ENCODE peak calls at places on chromosomes 1 and 21, in four cellular contexts. One of them, this sample, is unnamed.

GRCh38 chr1:59020151-59020997 is 236.5 kb upstream of the JUN start:
- DNase-seq in mesothelial cell of epicardium: no peak
- DNase-seq in activated naive CD8-positive, alpha-beta T cell treated with anti-CD3 and anti-CD28 coated beads, Interleukin-2, amount 50 U/mL, for 24 hours: peak; percentile 33
- DNase-seq in foreskin melanocyte: peak; percentile 27
- DNase-seq in this sample: peak; percentile 73

GRCh38 chr1:226060976-226061792 is 1.3 kb upstream of the H3-3A start:
- DNase-seq in activated naive CD8-positive, alpha-beta T cell treated with anti-CD3 and anti-CD28 coated beads, Interleukin-2, amount 50 U/mL, for 24 hours: no peak
- DNase-seq in foreskin melanocyte: peak; percentile 12
- DNase-seq in mesothelial cell of epicardium: no peak
- DNase-seq in this sample: no peak

GRCh38 chr1:19563336-19564097 is 78.2 kb upstream of the CAPZB start:
- DNase-seq in foreskin melanocyte: no peak
- DNase-seq in mesothelial cell of epicardium: no peak
- DNase-seq in activated naive CD8-positive, alpha-beta T cell treated with anti-CD3 and anti-CD28 coated beads, Interleukin-2, amount 50 U/mL, for 24 hours: no peak
- DNase-seq in this sample: no peak

GRCh38 chr1:237705462-237705861 is 185.3 kb downstream of the ZP4 start:
- DNase-seq in mesothelial cell of epicardium: no peak
- DNase-seq in activated naive CD8-positive, alpha-beta T cell treated with anti-CD3 and anti-CD28 coated beads, Interleukin-2, amount 50 U/mL, for 24 hours: no peak
- DNase-seq in foreskin melanocyte: no peak
- DNase-seq in this sample: no peak

GRCh38 chr1:213541641-213542040 is 446.1 kb upstream of the PROX1 start:
- DNase-seq in foreskin melanocyte: no peak
- DNase-seq in activated naive CD8-positive, alpha-beta T cell treated with anti-CD3 and anti-CD28 coated beads, Interleukin-2, amount 50 U/mL, for 24 hours: no peak
- DNase-seq in mesothelial cell of epicardium: no peak
- DNase-seq in this sample: no peak

GRCh38 chr1:213245270-213245669 is 194.2 kb downstream of the RPS6KC1 start:
- DNase-seq in activated naive CD8-positive, alpha-beta T cell treated with anti-CD3 and anti-CD28 coated beads, Interleukin-2, amount 50 U/mL, for 24 hours: no peak
- DNase-seq in mesothelial cell of epicardium: no peak
- DNase-seq in foreskin melanocyte: no peak
- DNase-seq in this sample: no peak

GRCh38 chr1:34790985-34791384 is 1.8 kb upstream of the GJA4 start:
- DNase-seq in mesothelial cell of epicardium: no peak
- DNase-seq in activated naive CD8-positive, alpha-beta T cell treated with anti-CD3 and anti-CD28 coated beads, Interleukin-2, amount 50 U/mL, for 24 hours: no peak
- DNase-seq in foreskin melanocyte: no peak
- DNase-seq in this sample: no peak

GRCh38 chr1:44276006-44276405 is 62.7 kb downstream of the DMAP1 start:
- DNase-seq in foreskin melanocyte: peak; percentile 25
- DNase-seq in mesothelial cell of epicardium: no peak
- DNase-seq in activated naive CD8-positive, alpha-beta T cell treated with anti-CD3 and anti-CD28 coated beads, Interleukin-2, amount 50 U/mL, for 24 hours: no peak
- DNase-seq in this sample: no peak

GRCh38 chr1:21579788-21580187 is 70.6 kb downstream of the ALPL start:
- DNase-seq in activated naive CD8-positive, alpha-beta T cell treated with anti-CD3 and anti-CD28 coated beads, Interleukin-2, amount 50 U/mL, for 24 hours: no peak
- DNase-seq in mesothelial cell of epicardium: no peak
- DNase-seq in foreskin melanocyte: no peak
- DNase-seq in this sample: no peak

GRCh38 chr1:145892486-145893087 is 6.9 kb upstream of the ANKRD35 start:
- DNase-seq in mesothelial cell of epicardium: no peak
- DNase-seq in activated naive CD8-positive, alpha-beta T cell treated with anti-CD3 and anti-CD28 coated beads, Interleukin-2, amount 50 U/mL, for 24 hours: no peak
- DNase-seq in foreskin melanocyte: no peak
- DNase-seq in this sample: no peak

GRCh38 chr1:93771843-93772242 is 90.2 kb upstream of the BCAR3 start:
- DNase-seq in foreskin melanocyte: no peak
- DNase-seq in mesothelial cell of epicardium: no peak
- DNase-seq in activated naive CD8-positive, alpha-beta T cell treated with anti-CD3 and anti-CD28 coated beads, Interleukin-2, amount 50 U/mL, for 24 hours: no peak
- DNase-seq in this sample: no peak

GRCh38 chr1:223410036-223410435 is 16.8 kb downstream of the CCDC185 start:
- DNase-seq in activated naive CD8-positive, alpha-beta T cell treated with anti-CD3 and anti-CD28 coated beads, Interleukin-2, amount 50 U/mL, for 24 hours: no peak
- DNase-seq in mesothelial cell of epicardium: no peak
- DNase-seq in foreskin melanocyte: no peak
- DNase-seq in this sample: no peak

GRCh38 chr1:227744668-227745067 is 9.4 kb downstream of the SNAP47 start:
- DNase-seq in foreskin melanocyte: no peak
- DNase-seq in activated naive CD8-positive, alpha-beta T cell treated with anti-CD3 and anti-CD28 coated beads, Interleukin-2, amount 50 U/mL, for 24 hours: no peak
- DNase-seq in mesothelial cell of epicardium: no peak
- DNase-seq in this sample: no peak

GRCh38 chr1:9302745-9303524 is 10.2 kb downstream of the SPSB1 start:
- DNase-seq in activated naive CD8-positive, alpha-beta T cell treated with anti-CD3 and anti-CD28 coated beads, Interleukin-2, amount 50 U/mL, for 24 hours: no peak
- DNase-seq in mesothelial cell of epicardium: no peak
- DNase-seq in foreskin melanocyte: peak; percentile 61
- DNase-seq in this sample: no peak

GRCh38 chr1:87136607-87137341 is 191.9 kb upstream of the LMO4 start:
- DNase-seq in foreskin melanocyte: no peak
- DNase-seq in activated naive CD8-positive, alpha-beta T cell treated with anti-CD3 and anti-CD28 coated beads, Interleukin-2, amount 50 U/mL, for 24 hours: no peak
- DNase-seq in mesothelial cell of epicardium: no peak
- DNase-seq in this sample: no peak

GRCh38 chr1:51650198-51650597 is 33.3 kb downstream of the OSBPL9 start:
- DNase-seq in activated naive CD8-positive, alpha-beta T cell treated with anti-CD3 and anti-CD28 coated beads, Interleukin-2, amount 50 U/mL, for 24 hours: no peak
- DNase-seq in mesothelial cell of epicardium: no peak
- DNase-seq in foreskin melanocyte: no peak
- DNase-seq in this sample: no peak

GRCh38 chr1:46538147-46538546 is 13.3 kb downstream of the KNCN start:
- DNase-seq in foreskin melanocyte: no peak
- DNase-seq in mesothelial cell of epicardium: no peak
- DNase-seq in activated naive CD8-positive, alpha-beta T cell treated with anti-CD3 and anti-CD28 coated beads, Interleukin-2, amount 50 U/mL, for 24 hours: no peak
- DNase-seq in this sample: no peak

GRCh38 chr21:46457801-46458314 is 833 bp upstream of the DIP2A start:
- DNase-seq in mesothelial cell of epicardium: no peak
- DNase-seq in foreskin melanocyte: no peak
- DNase-seq in activated naive CD8-positive, alpha-beta T cell treated with anti-CD3 and anti-CD28 coated beads, Interleukin-2, amount 50 U/mL, for 24 hours: peak; percentile 46
- DNase-seq in this sample: peak; percentile 53

GRCh38 chr1:85375422-85375934 is 89.5 kb downstream of the DDAH1 start:
- DNase-seq in mesothelial cell of epicardium: no peak
- DNase-seq in activated naive CD8-positive, alpha-beta T cell treated with anti-CD3 and anti-CD28 coated beads, Interleukin-2, amount 50 U/mL, for 24 hours: no peak
- DNase-seq in foreskin melanocyte: no peak
- DNase-seq in this sample: no peak

GRCh38 chr1:47725000-47725731 is 272.0 kb downstream of the TRABD2B start:
- DNase-seq in mesothelial cell of epicardium: no peak
- DNase-seq in activated naive CD8-positive, alpha-beta T cell treated with anti-CD3 and anti-CD28 coated beads, Interleukin-2, amount 50 U/mL, for 24 hours: no peak
- DNase-seq in foreskin melanocyte: no peak
- DNase-seq in this sample: no peak

GRCh38 chr1:246491551-246492053 is 15.5 kb downstream of the SMYD3 start:
- DNase-seq in foreskin melanocyte: no peak
- DNase-seq in mesothelial cell of epicardium: no peak
- DNase-seq in activated naive CD8-positive, alpha-beta T cell treated with anti-CD3 and anti-CD28 coated beads, Interleukin-2, amount 50 U/mL, for 24 hours: no peak
- DNase-seq in this sample: no peak

GRCh38 chr1:14970115-14970798 is 183.3 kb upstream of the TMEM51 start:
- DNase-seq in mesothelial cell of epicardium: no peak
- DNase-seq in foreskin melanocyte: peak; percentile 94
- DNase-seq in activated naive CD8-positive, alpha-beta T cell treated with anti-CD3 and anti-CD28 coated beads, Interleukin-2, amount 50 U/mL, for 24 hours: peak; percentile 39
- DNase-seq in this sample: peak; percentile 78

GRCh38 chr1:116762781-116763115 is 8.5 kb downstream of the CD2 start:
- DNase-seq in foreskin melanocyte: no peak
- DNase-seq in activated naive CD8-positive, alpha-beta T cell treated with anti-CD3 and anti-CD28 coated beads, Interleukin-2, amount 50 U/mL, for 24 hours: peak; percentile 47
- DNase-seq in mesothelial cell of epicardium: no peak
- DNase-seq in this sample: peak; percentile 59

GRCh38 chr1:212432706-212433576 is at the start of gene NENF:
- DNase-seq in mesothelial cell of epicardium: peak; percentile 54
- DNase-seq in foreskin melanocyte: peak; percentile 67
- DNase-seq in activated naive CD8-positive, alpha-beta T cell treated with anti-CD3 and anti-CD28 coated beads, Interleukin-2, amount 50 U/mL, for 24 hours: peak; percentile 86
- DNase-seq in this sample: peak; percentile 80

GRCh38 chr1:116825735-116826438 is 71.7 kb downstream of the CD2 start:
- DNase-seq in foreskin melanocyte: no peak
- DNase-seq in activated naive CD8-positive, alpha-beta T cell treated with anti-CD3 and anti-CD28 coated beads, Interleukin-2, amount 50 U/mL, for 24 hours: no peak
- DNase-seq in mesothelial cell of epicardium: no peak
- DNase-seq in this sample: no peak

GRCh38 chr1:36480161-36480560 is 2.6 kb downstream of the CSF3R start:
- DNase-seq in foreskin melanocyte: no peak
- DNase-seq in activated naive CD8-positive, alpha-beta T cell treated with anti-CD3 and anti-CD28 coated beads, Interleukin-2, amount 50 U/mL, for 24 hours: no peak
- DNase-seq in mesothelial cell of epicardium: no peak
- DNase-seq in this sample: no peak

GRCh38 chr1:71037829-71038620 is 9.6 kb downstream of the PTGER3 start:
- DNase-seq in mesothelial cell of epicardium: no peak
- DNase-seq in foreskin melanocyte: no peak
- DNase-seq in activated naive CD8-positive, alpha-beta T cell treated with anti-CD3 and anti-CD28 coated beads, Interleukin-2, amount 50 U/mL, for 24 hours: no peak
- DNase-seq in this sample: no peak

GRCh38 chr1:204127597-204128242 is 24.1 kb downstream of the ETNK2 start:
- DNase-seq in foreskin melanocyte: peak; percentile 63
- DNase-seq in activated naive CD8-positive, alpha-beta T cell treated with anti-CD3 and anti-CD28 coated beads, Interleukin-2, amount 50 U/mL, for 24 hours: peak; percentile 22
- DNase-seq in mesothelial cell of epicardium: no peak
- DNase-seq in this sample: peak; percentile 35

GRCh38 chr21:39125752-39126485 is 57.3 kb downstream of the PSMG1 start:
- DNase-seq in mesothelial cell of epicardium: no peak
- DNase-seq in activated naive CD8-positive, alpha-beta T cell treated with anti-CD3 and anti-CD28 coated beads, Interleukin-2, amount 50 U/mL, for 24 hours: no peak
- DNase-seq in foreskin melanocyte: peak; percentile 40
- DNase-seq in this sample: peak; percentile 31

GRCh38 chr1:228882785-228883450 is 147.6 kb downstream of the RHOU start:
- DNase-seq in activated naive CD8-positive, alpha-beta T cell treated with anti-CD3 and anti-CD28 coated beads, Interleukin-2, amount 50 U/mL, for 24 hours: no peak
- DNase-seq in mesothelial cell of epicardium: no peak
- DNase-seq in foreskin melanocyte: no peak
- DNase-seq in this sample: no peak

GRCh38 chr1:6350416-6351088 is 43.0 kb downstream of the ACOT7 start:
- DNase-seq in activated naive CD8-positive, alpha-beta T cell treated with anti-CD3 and anti-CD28 coated beads, Interleukin-2, amount 50 U/mL, for 24 hours: no peak
- DNase-seq in foreskin melanocyte: no peak
- DNase-seq in mesothelial cell of epicardium: no peak
- DNase-seq in this sample: no peak

GRCh38 chr1:63731117-63732043 is 42.4 kb upstream of the ROR1 start:
- DNase-seq in activated naive CD8-positive, alpha-beta T cell treated with anti-CD3 and anti-CD28 coated beads, Interleukin-2, amount 50 U/mL, for 24 hours: no peak
- DNase-seq in mesothelial cell of epicardium: no peak
- DNase-seq in foreskin melanocyte: peak; percentile 28
- DNase-seq in this sample: no peak